ENCODE peak calls at places on chromosomes 4 and X, in ten cellular contexts. N is heart left ventricle, U is A549, W is GM12891, F is stomach, G is H54, I is H1, P is uterus, Y is tibial nerve, O is GM12892. M is an unnamed sample.

GRCh38 chrX:11190745-11191510 is 79.8 kb downstream of the HCCS start:
- DNase-seq in N (no peak), U (no peak), W (no peak), F (peak; percentile 39), G (no peak), I (no peak), P (no peak), Y (no peak), O (no peak), M (no peak)

GRCh38 chr4:101238706-101239105 is 108.6 kb downstream of the PPP3CA start:
- DNase-seq in N (no peak), U (no peak), W (no peak), F (no peak), G (no peak), I (no peak), P (no peak), Y (no peak), O (no peak), M (no peak)

GRCh38 chr4:152172146-152172545 is 363.7 kb downstream of the FBXW7 start:
- DNase-seq in N (no peak), U (no peak), W (no peak), F (no peak), G (no peak), I (no peak), P (no peak), Y (no peak), O (no peak), M (no peak)

GRCh38 chrX:31547416-31547815 is 475.6 kb upstream of the FTHL17 start:
- DNase-seq in N (no peak), U (no peak), W (no peak), F (no peak), G (no peak), I (no peak), P (no peak), Y (no peak), O (no peak), M (no peak)

GRCh38 chr4:21009956-21010355 is 309.7 kb downstream of the PACRGL start:
- DNase-seq in N (no peak), U (no peak), W (no peak), F (no peak), G (no peak), I (no peak), P (no peak), Y (no peak), O (no peak), M (no peak)

GRCh38 chr4:42282081-42282901 is 115.0 kb upstream of the SHISA3 start:
- DNase-seq in N (peak; percentile 49), U (peak; percentile 63), W (peak; percentile 58), F (peak; percentile 30), G (peak; percentile 52), I (no peak), P (peak; percentile 15), Y (peak; percentile 51), O (peak; percentile 48), M (peak; percentile 24)

GRCh38 chrX:136115124-136115908 is 32.0 kb upstream of the FHL1 start:
- DNase-seq in N (no peak), U (no peak), W (no peak), F (no peak), G (no peak), I (no peak), P (peak; percentile 43), Y (no peak), O (no peak), M (no peak)

GRCh38 chr4:128871948-128872347 is 62.4 kb downstream of the JADE1 start:
- DNase-seq in N (no peak), U (peak; percentile 61), W (no peak), F (no peak), G (no peak), I (no peak), P (no peak), Y (no peak), O (no peak), M (no peak)

GRCh38 chrX:75156537-75156945 is 458 bp upstream of the ABCB7 start:
- DNase-seq in N (no peak), U (peak; percentile 4), W (no peak), F (no peak), G (no peak), I (no peak), P (peak; percentile 22), Y (no peak), O (no peak), M (peak; percentile 13)

GRCh38 chrX:45196701-45197100 is 4.0 kb downstream of the DIPK2B start:
- DNase-seq in N (no peak), U (no peak), W (no peak), F (no peak), G (no peak), I (no peak), P (no peak), Y (no peak), O (no peak), M (no peak)

GRCh38 chr4:165631208-165631894 is 241.7 kb upstream of the TLL1 start:
- DNase-seq in N (no peak), U (no peak), W (no peak), F (no peak), G (no peak), I (no peak), P (no peak), Y (no peak), O (no peak), M (no peak)

GRCh38 chrX:16785247-16786138 is 773 bp upstream of the TXLNG start:
- DNase-seq in N (no peak), U (no peak), W (no peak), F (peak; percentile 40), G (no peak), I (no peak), P (peak; percentile 36), Y (no peak), O (no peak), M (peak; percentile 46)

GRCh38 chrX:12947545-12948235 is 27.2 kb upstream of the TMSB4X start:
- DNase-seq in N (no peak), U (no peak), W (no peak), F (no peak), G (no peak), I (no peak), P (no peak), Y (no peak), O (no peak), M (no peak)

GRCh38 chr4:150262611-150263010 is 184.4 kb downstream of the DCLK2 start:
- DNase-seq in N (no peak), U (no peak), W (no peak), F (no peak), G (no peak), I (no peak), P (no peak), Y (no peak), O (no peak), M (no peak)

DNA sequence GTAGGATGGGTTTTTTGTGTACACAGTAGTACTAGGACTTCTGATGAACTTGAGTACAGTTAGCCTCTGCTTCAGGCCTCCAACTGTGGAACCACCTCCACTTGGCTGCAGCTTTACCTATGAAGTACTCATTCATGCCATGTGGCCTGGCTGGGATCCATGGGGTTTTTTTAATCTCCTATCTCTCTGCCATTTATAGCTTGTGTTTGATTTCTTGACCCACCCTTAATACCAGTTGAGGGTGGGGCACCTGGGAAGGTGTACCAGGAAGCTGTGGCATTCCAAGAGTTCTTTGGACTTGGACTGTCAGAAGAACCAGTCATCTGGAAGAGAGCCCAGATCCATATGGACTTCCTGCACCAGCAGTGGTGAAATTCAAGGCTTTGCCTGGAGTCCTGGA is 230.1 kb downstream of the SHROOM3 start:
- DNase-seq in N (no peak), U (peak; percentile 87), W (no peak), F (peak; percentile 94), G (no peak), I (no peak), P (no peak), Y (no peak), O (no peak), M (no peak)
- TF ChIP-seq POLR2A in N (no peak), U (no peak), W (no peak), F (no peak), G (no peak), I (no peak), P (no peak), Y (no peak), O (no peak), M (no peak)

GRCh38 chr4:92253550-92253949 is 50.2 kb upstream of the GRID2 start:
- DNase-seq in N (no peak), U (no peak), W (no peak), F (no peak), G (no peak), I (no peak), P (no peak), Y (no peak), O (no peak), M (no peak)
- TF ChIP-seq POLR2A in N (no peak), U (no peak), W (no peak), F (no peak), G (no peak), I (peak; percentile 9), P (no peak), Y (no peak), O (no peak), M (no peak)

DNA sequence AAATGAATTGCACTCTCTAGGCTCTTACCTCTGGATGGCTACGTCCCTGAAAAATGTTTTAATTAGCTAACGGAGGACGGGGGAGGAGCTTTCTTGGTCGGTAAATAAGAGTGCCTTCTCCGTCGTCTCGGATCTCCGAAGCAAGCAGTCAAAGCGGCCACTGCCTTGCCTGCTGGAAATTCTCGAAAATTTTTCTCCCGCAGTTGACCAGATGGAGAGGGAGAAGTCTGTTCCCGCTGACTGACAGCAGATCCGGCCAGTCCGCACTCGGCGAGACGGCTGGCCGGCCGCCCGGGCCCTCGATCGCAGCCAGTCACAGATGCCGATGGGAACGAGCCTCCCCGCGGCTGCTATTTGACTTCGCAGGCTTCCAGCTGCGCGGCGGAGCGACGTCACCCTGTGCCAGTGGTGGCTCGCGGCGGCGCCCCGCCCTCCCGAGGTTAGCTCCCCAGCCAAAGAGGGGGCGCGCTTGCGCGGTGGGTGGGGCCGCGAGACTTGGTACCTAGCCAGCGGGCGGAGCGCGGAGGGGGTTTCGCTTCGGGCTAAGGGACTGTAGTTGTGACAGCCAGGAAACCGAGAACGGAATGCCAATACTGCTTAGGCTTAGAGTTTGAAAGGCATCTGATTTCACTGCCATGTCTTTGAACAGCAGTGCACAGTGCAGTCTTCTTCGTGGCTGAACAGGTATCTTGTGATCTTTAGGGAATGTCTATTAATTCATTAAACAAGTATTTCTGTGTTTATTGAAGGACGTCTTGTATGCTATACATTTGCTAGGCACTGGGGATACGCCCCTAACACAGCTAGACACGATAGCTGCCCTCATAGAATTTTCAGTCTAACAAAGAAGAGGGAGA is at the start of gene PPM1K:
- DNase-seq in N (peak; percentile 100), U (peak; percentile 95), W (peak; percentile 79), F (peak; percentile 100), G (peak; percentile 80), I (peak; percentile 95), P (peak; percentile 99), Y (peak; percentile 99), O (peak; percentile 78), M (peak; percentile 100)
- TF ChIP-seq POLR2A in N (peak; percentile 20), U (peak; percentile 26), W (no peak), F (peak; percentile 82), G (no peak), I (peak; percentile 13), P (peak; percentile 86), Y (peak; percentile 95), O (peak; percentile 34), M (peak; percentile 92)

DNA sequence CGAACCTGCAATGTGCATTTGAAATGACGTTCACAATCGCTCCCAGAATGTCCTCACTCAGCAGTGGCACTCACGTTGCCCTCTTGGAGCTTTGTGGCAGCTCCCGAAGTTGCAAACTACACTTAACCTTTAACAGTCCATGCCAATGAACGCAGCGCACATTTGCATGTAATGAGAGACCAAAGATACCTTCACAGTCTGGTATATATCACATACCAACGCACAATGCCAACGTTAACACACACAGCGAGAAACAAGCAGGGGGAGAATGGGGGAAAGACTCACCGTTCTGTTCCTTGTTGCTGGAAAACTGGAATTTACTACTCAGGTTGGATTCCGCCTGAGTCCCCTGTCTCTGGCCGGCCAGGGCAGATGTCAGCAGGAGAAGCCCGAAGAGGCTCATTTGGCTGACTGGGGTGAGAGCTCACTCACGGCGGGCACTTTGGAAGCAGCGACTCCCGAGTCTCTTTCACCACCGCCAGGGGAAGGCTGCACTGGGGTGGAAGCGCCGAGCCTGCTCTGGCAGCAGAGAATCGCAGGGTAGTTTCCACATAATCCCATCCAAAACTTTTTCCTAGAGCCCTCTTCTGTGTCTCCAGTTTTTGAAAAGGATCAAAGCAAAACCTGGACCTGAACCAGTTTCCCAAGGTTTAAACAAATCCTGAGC is 965 bp downstream of the PDGFC start:
- DNase-seq in N (peak; percentile 44), U (peak; percentile 53), W (no peak), F (peak; percentile 64), G (no peak), I (no peak), P (peak; percentile 62), Y (peak; percentile 16), O (no peak), M (peak; percentile 73)
- TF ChIP-seq POLR2A in N (no peak), U (no peak), W (no peak), F (no peak), G (no peak), I (no peak), P (no peak), Y (no peak), O (no peak), M (no peak)